ENCODE peak calls at places on chromosomes 13 and 19, in six cellular contexts. One of them, this sample, is unnamed.

GRCh38 chr13:101700598-101700997 is 248.1 kb downstream of the ITGBL1 start:
- DNase-seq in lung: no peak
- DNase-seq in cardiac muscle cell: no peak
- DNase-seq in astrocyte of the spinal cord: peak
- DNase-seq in neural progenitor cell: no peak
- DNase-seq in pancreas: no peak
- DNase-seq in this sample: no peak

GRCh38 chr13:113152894-113153809 is 5.3 kb upstream of the PROZ start:
- DNase-seq in lung: peak
- DNase-seq in cardiac muscle cell: peak
- DNase-seq in astrocyte of the spinal cord: peak
- DNase-seq in neural progenitor cell: peak
- DNase-seq in pancreas: peak
- DNase-seq in this sample: no peak

GRCh38 chr13:60467098-60467497 is 70.1 kb downstream of the TDRD3 start:
- DNase-seq in lung: no peak
- DNase-seq in cardiac muscle cell: no peak
- DNase-seq in astrocyte of the spinal cord: no peak
- DNase-seq in neural progenitor cell: no peak
- DNase-seq in pancreas: no peak
- DNase-seq in this sample: no peak

GRCh38 chr13:111117961-111118360 is 2.9 kb downstream of the ARHGEF7 start:
- DNase-seq in lung: no peak
- DNase-seq in cardiac muscle cell: no peak
- DNase-seq in astrocyte of the spinal cord: no peak
- DNase-seq in neural progenitor cell: no peak
- DNase-seq in pancreas: no peak
- DNase-seq in this sample: no peak

GRCh38 chr13:26498524-26499208 is 58.8 kb upstream of the WASF3 start:
- DNase-seq in lung: no peak
- DNase-seq in cardiac muscle cell: no peak
- DNase-seq in astrocyte of the spinal cord: peak
- DNase-seq in neural progenitor cell: no peak
- DNase-seq in pancreas: no peak
- DNase-seq in this sample: no peak

GRCh38 chr13:79710376-79710775 is 229.4 kb downstream of the NDFIP2 start:
- DNase-seq in lung: no peak
- DNase-seq in cardiac muscle cell: no peak
- DNase-seq in astrocyte of the spinal cord: peak
- DNase-seq in neural progenitor cell: no peak
- DNase-seq in pancreas: no peak
- DNase-seq in this sample: peak

GRCh38 chr19:35168261-35168660 is 13.7 kb downstream of the FXYD5 start:
- DNase-seq in lung: no peak
- DNase-seq in cardiac muscle cell: no peak
- DNase-seq in astrocyte of the spinal cord: no peak
- DNase-seq in neural progenitor cell: no peak
- DNase-seq in pancreas: no peak
- DNase-seq in this sample: no peak

GRCh38 chr19:38695319-38695683 is 47.9 kb downstream of the ACTN4 start:
- DNase-seq in lung: no peak
- DNase-seq in cardiac muscle cell: no peak
- DNase-seq in astrocyte of the spinal cord: no peak
- DNase-seq in neural progenitor cell: no peak
- DNase-seq in pancreas: no peak
- DNase-seq in this sample: no peak

GRCh38 chr13:99198630-99199029 is 2.0 kb upstream of the UBAC2 start:
- DNase-seq in lung: no peak
- DNase-seq in cardiac muscle cell: no peak
- DNase-seq in astrocyte of the spinal cord: no peak
- DNase-seq in neural progenitor cell: no peak
- DNase-seq in pancreas: no peak
- DNase-seq in this sample: no peak

GRCh38 chr19:51891193-51891747 is 3.5 kb upstream of the ZNF577 start:
- DNase-seq in lung: no peak
- DNase-seq in cardiac muscle cell: no peak
- DNase-seq in astrocyte of the spinal cord: no peak
- DNase-seq in neural progenitor cell: no peak
- DNase-seq in pancreas: no peak
- DNase-seq in this sample: no peak

GRCh38 chr13:54628383-54628782 is 1599.8 kb downstream of the OLFM4 start:
- DNase-seq in lung: no peak
- DNase-seq in cardiac muscle cell: no peak
- DNase-seq in astrocyte of the spinal cord: no peak
- DNase-seq in neural progenitor cell: no peak
- DNase-seq in pancreas: no peak
- DNase-seq in this sample: no peak

GRCh38 chr19:49889687-49890348 is 6.9 kb downstream of the IL4I1 start:
- DNase-seq in lung: peak
- DNase-seq in cardiac muscle cell: peak
- DNase-seq in astrocyte of the spinal cord: peak
- DNase-seq in neural progenitor cell: peak
- DNase-seq in pancreas: peak
- DNase-seq in this sample: no peak
- H3K4me3 ChIP-seq in lung: no peak
- H3K4me3 ChIP-seq in cardiac muscle cell: peak
- H3K4me3 ChIP-seq in astrocyte of the spinal cord: no peak
- H3K4me3 ChIP-seq in neural progenitor cell: peak
- H3K4me3 ChIP-seq in pancreas: no peak
- H3K4me3 ChIP-seq in this sample: peak

DNA sequence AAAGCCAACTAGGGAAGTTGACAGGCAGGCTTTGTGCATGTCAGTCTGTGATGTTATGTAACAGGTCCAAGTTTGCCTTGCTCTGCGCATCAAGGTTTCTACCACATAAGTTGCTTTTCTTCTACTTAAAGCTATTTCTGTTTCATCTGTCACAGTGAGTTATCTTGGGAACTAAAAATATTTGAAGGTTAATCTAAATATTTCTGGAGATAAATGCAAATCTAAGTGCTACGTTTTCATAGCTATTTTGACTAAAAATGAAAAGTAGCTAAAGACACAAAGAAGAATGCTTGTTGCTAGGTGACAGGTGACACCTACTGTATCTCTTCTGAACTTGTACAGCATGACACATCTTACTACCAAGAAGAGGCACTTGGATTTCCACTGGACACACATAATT is 135.6 kb downstream of the KLF12 start:
- DNase-seq in lung: no peak
- DNase-seq in cardiac muscle cell: no peak
- DNase-seq in astrocyte of the spinal cord: no peak
- DNase-seq in neural progenitor cell: no peak
- DNase-seq in pancreas: no peak
- DNase-seq in this sample: no peak
- TF ChIP-seq CTCF in lung: no peak
- TF ChIP-seq CTCF in cardiac muscle cell: no peak
- TF ChIP-seq CTCF in astrocyte of the spinal cord: no peak
- TF ChIP-seq CTCF in neural progenitor cell: no peak
- TF ChIP-seq CTCF in pancreas: no peak
- TF ChIP-seq CTCF in this sample: no peak

GRCh38 chr19:30225615-30226463 is 146.3 kb upstream of the ZNF536 start:
- DNase-seq in lung: no peak
- DNase-seq in cardiac muscle cell: no peak
- DNase-seq in astrocyte of the spinal cord: no peak
- DNase-seq in neural progenitor cell: peak
- DNase-seq in pancreas: no peak
- DNase-seq in this sample: no peak
- H3K4me3 ChIP-seq in lung: no peak
- H3K4me3 ChIP-seq in cardiac muscle cell: peak
- H3K4me3 ChIP-seq in astrocyte of the spinal cord: no peak
- H3K4me3 ChIP-seq in neural progenitor cell: peak
- H3K4me3 ChIP-seq in pancreas: no peak
- H3K4me3 ChIP-seq in this sample: peak

GRCh38 chr13:48642061-48642460 is 11.7 kb upstream of the CYSLTR2 start:
- DNase-seq in lung: no peak
- DNase-seq in cardiac muscle cell: no peak
- DNase-seq in astrocyte of the spinal cord: no peak
- DNase-seq in neural progenitor cell: no peak
- DNase-seq in pancreas: no peak
- DNase-seq in this sample: no peak
- TF ChIP-seq CTCF in lung: no peak
- TF ChIP-seq CTCF in cardiac muscle cell: no peak
- TF ChIP-seq CTCF in astrocyte of the spinal cord: no peak
- TF ChIP-seq CTCF in neural progenitor cell: no peak
- TF ChIP-seq CTCF in pancreas: no peak
- TF ChIP-seq CTCF in this sample: no peak

GRCh38 chr19:8561071-8561764 is 16.0 kb downstream of the MYO1F start:
- DNase-seq in lung: no peak
- DNase-seq in cardiac muscle cell: no peak
- DNase-seq in astrocyte of the spinal cord: no peak
- DNase-seq in neural progenitor cell: no peak
- DNase-seq in pancreas: no peak
- DNase-seq in this sample: no peak
- H3K4me3 ChIP-seq in lung: no peak
- H3K4me3 ChIP-seq in cardiac muscle cell: no peak
- H3K4me3 ChIP-seq in astrocyte of the spinal cord: no peak
- H3K4me3 ChIP-seq in neural progenitor cell: no peak
- H3K4me3 ChIP-seq in pancreas: no peak
- H3K4me3 ChIP-seq in this sample: no peak